ENCODE peak calls at places on chromosome X, in six cellular contexts. One of them, this sample, is unnamed.

GRCh38 chrX:110915120-110915519 is 119.5 kb upstream of the CHRDL1 start:
- DNase-seq in endothelial cell: no peak
- DNase-seq in AG09309: peak
- DNase-seq in amniotic stem cell: no peak
- DNase-seq in Right ventricle myocardium superior: no peak
- DNase-seq in activated T-helper 1 cell treated with Interleukin-2 at 50 U/mL for 16 hours: no peak
- DNase-seq in this sample: no peak

GRCh38 chrX:115940888-115941332 is 229.6 kb upstream of the AGTR2 start:
- DNase-seq in AG09309: peak
- DNase-seq in amniotic stem cell: no peak
- DNase-seq in activated T-helper 1 cell treated with Interleukin-2 at 50 U/mL for 16 hours: peak
- DNase-seq in Right ventricle myocardium superior: no peak
- DNase-seq in endothelial cell: peak
- DNase-seq in this sample: peak

GRCh38 chrX:23813808-23814207 is 30.8 kb downstream of the SAT1 start:
- DNase-seq in amniotic stem cell: no peak
- DNase-seq in activated T-helper 1 cell treated with Interleukin-2 at 50 U/mL for 16 hours: no peak
- DNase-seq in Right ventricle myocardium superior: no peak
- DNase-seq in AG09309: no peak
- DNase-seq in endothelial cell: no peak
- DNase-seq in this sample: no peak

GRCh38 chrX:151825927-151826471 is 86.7 kb upstream of the MAGEA4 start:
- DNase-seq in AG09309: peak
- DNase-seq in Right ventricle myocardium superior: no peak
- DNase-seq in activated T-helper 1 cell treated with Interleukin-2 at 50 U/mL for 16 hours: no peak
- DNase-seq in endothelial cell: no peak
- DNase-seq in amniotic stem cell: peak
- DNase-seq in this sample: no peak

GRCh38 chrX:71917621-71918341 is 7.1 kb downstream of the NHSL2 start:
- DNase-seq in Right ventricle myocardium superior: no peak
- DNase-seq in amniotic stem cell: no peak
- DNase-seq in endothelial cell: no peak
- DNase-seq in AG09309: no peak
- DNase-seq in activated T-helper 1 cell treated with Interleukin-2 at 50 U/mL for 16 hours: no peak
- DNase-seq in this sample: no peak

GRCh38 chrX:53135581-53135980 is 41.6 kb downstream of the KANTR start:
- DNase-seq in endothelial cell: no peak
- DNase-seq in Right ventricle myocardium superior: no peak
- DNase-seq in amniotic stem cell: no peak
- DNase-seq in activated T-helper 1 cell treated with Interleukin-2 at 50 U/mL for 16 hours: no peak
- DNase-seq in AG09309: no peak
- DNase-seq in this sample: no peak

GRCh38 chrX:79231662-79232061 is 87.2 kb downstream of the GPR174 start:
- DNase-seq in endothelial cell: no peak
- DNase-seq in activated T-helper 1 cell treated with Interleukin-2 at 50 U/mL for 16 hours: no peak
- DNase-seq in Right ventricle myocardium superior: no peak
- DNase-seq in AG09309: no peak
- DNase-seq in amniotic stem cell: no peak
- DNase-seq in this sample: no peak

GRCh38 chrX:8897259-8897658 is 96.1 kb upstream of the FAM9A start:
- DNase-seq in endothelial cell: no peak
- DNase-seq in amniotic stem cell: no peak
- DNase-seq in Right ventricle myocardium superior: no peak
- DNase-seq in AG09309: no peak
- DNase-seq in activated T-helper 1 cell treated with Interleukin-2 at 50 U/mL for 16 hours: no peak
- DNase-seq in this sample: no peak

GRCh38 chrX:123277347-123277746 is 93.3 kb downstream of the GRIA3 start:
- DNase-seq in Right ventricle myocardium superior: no peak
- DNase-seq in endothelial cell: no peak
- DNase-seq in activated T-helper 1 cell treated with Interleukin-2 at 50 U/mL for 16 hours: no peak
- DNase-seq in AG09309: no peak
- DNase-seq in amniotic stem cell: no peak
- DNase-seq in this sample: no peak

GRCh38 chrX:7055386-7056137 is 92.0 kb upstream of the STS start:
- DNase-seq in Right ventricle myocardium superior: no peak
- DNase-seq in activated T-helper 1 cell treated with Interleukin-2 at 50 U/mL for 16 hours: no peak
- DNase-seq in AG09309: no peak
- DNase-seq in endothelial cell: no peak
- DNase-seq in amniotic stem cell: no peak
- DNase-seq in this sample: no peak

GRCh38 chrX:131830400-131831184 is 192.5 kb upstream of the STK26 start:
- DNase-seq in endothelial cell: peak
- DNase-seq in activated T-helper 1 cell treated with Interleukin-2 at 50 U/mL for 16 hours: no peak
- DNase-seq in amniotic stem cell: peak
- DNase-seq in Right ventricle myocardium superior: peak
- DNase-seq in AG09309: peak
- DNase-seq in this sample: peak

GRCh38 chrX:41327359-41327758 is 6.6 kb upstream of the DDX3X start:
- DNase-seq in endothelial cell: no peak
- DNase-seq in Right ventricle myocardium superior: no peak
- DNase-seq in amniotic stem cell: no peak
- DNase-seq in AG09309: no peak
- DNase-seq in activated T-helper 1 cell treated with Interleukin-2 at 50 U/mL for 16 hours: no peak
- DNase-seq in this sample: no peak

GRCh38 chrX:9890541-9891200 is 76.5 kb upstream of the CLDN34 start:
- DNase-seq in activated T-helper 1 cell treated with Interleukin-2 at 50 U/mL for 16 hours: no peak
- DNase-seq in endothelial cell: no peak
- DNase-seq in amniotic stem cell: no peak
- DNase-seq in Right ventricle myocardium superior: no peak
- DNase-seq in AG09309: no peak
- DNase-seq in this sample: no peak

GRCh38 chrX:100677616-100678181 is 33.7 kb downstream of the SRPX2 start:
- DNase-seq in AG09309: no peak
- DNase-seq in amniotic stem cell: no peak
- DNase-seq in Right ventricle myocardium superior: no peak
- DNase-seq in endothelial cell: no peak
- DNase-seq in activated T-helper 1 cell treated with Interleukin-2 at 50 U/mL for 16 hours: no peak
- DNase-seq in this sample: no peak

GRCh38 chrX:117851025-117851424 is 265.6 kb downstream of the KLHL13 start:
- DNase-seq in Right ventricle myocardium superior: no peak
- DNase-seq in AG09309: no peak
- DNase-seq in endothelial cell: no peak
- DNase-seq in amniotic stem cell: no peak
- DNase-seq in activated T-helper 1 cell treated with Interleukin-2 at 50 U/mL for 16 hours: no peak
- DNase-seq in this sample: no peak

GRCh38 chrX:97266406-97267121 is 382.9 kb downstream of the RPA4 start:
- DNase-seq in AG09309: no peak
- DNase-seq in amniotic stem cell: no peak
- DNase-seq in activated T-helper 1 cell treated with Interleukin-2 at 50 U/mL for 16 hours: no peak
- DNase-seq in endothelial cell: no peak
- DNase-seq in Right ventricle myocardium superior: no peak
- DNase-seq in this sample: no peak